ENCODE peak calls at places on chromosome 5, in eight cellular contexts. P is caudate nucleus; J is CD8-positive, alpha-beta memory T cell; R is WTC11; L is activated CD4-positive, alpha-beta T cell treated with anti-CD3 and anti-CD28 coated beads for 36 hours; U is Calu3; T is ACHN; V is RCC 7860. Q is an unnamed sample.

GRCh38 chr5:164680216-164680615 is 1174.8 kb downstream of the MAT2B start:
- DNase-seq in P (no peak), J (no peak), R (no peak), L (no peak), U (no peak), T (no peak), V (no peak), Q (peak; percentile 48)

GRCh38 chr5:101292199-101292598 is 389.1 kb upstream of the ST8SIA4 start:
- DNase-seq in P (no peak), J (no peak), R (no peak), L (no peak), U (no peak), T (no peak), V (no peak), Q (no peak)

GRCh38 chr5:176402684-176403083 is 13.7 kb downstream of the CLTB start:
- DNase-seq in P (no peak), J (no peak), R (no peak), L (no peak), U (no peak), T (no peak), V (no peak), Q (no peak)

GRCh38 chr5:139251281-139251687 is 42.3 kb upstream of the MATR3 start:
- DNase-seq in P (no peak), J (peak; percentile 50), R (no peak), L (peak; percentile 66), U (no peak), T (no peak), V (no peak), Q (no peak)

GRCh38 chr5:34998058-34998789 is 49.5 kb downstream of the AGXT2 start:
- DNase-seq in P (no peak), J (no peak), R (no peak), L (no peak), U (no peak), T (no peak), V (peak; percentile 48), Q (no peak)

GRCh38 chr5:134438268-134438622 is 26.6 kb upstream of the CDKN2AIPNL start:
- DNase-seq in P (no peak), J (no peak), R (no peak), L (no peak), U (no peak), T (peak; percentile 73), V (peak; percentile 29), Q (no peak)

GRCh38 chr5:137753986-137754235 is 252 bp downstream of the HNRNPA0 start:
- DNase-seq in P (no peak), J (no peak), R (no peak), L (no peak), U (no peak), T (no peak), V (no peak), Q (no peak)

GRCh38 chr5:179209359-179210150 is 135.7 kb downstream of the ADAMTS2 start:
- DNase-seq in P (no peak), J (peak; percentile 17), R (no peak), L (no peak), U (no peak), T (no peak), V (peak; percentile 56), Q (no peak)

GRCh38 chr5:128736567-128736966 is 198.5 kb upstream of the FBN2 start:
- DNase-seq in P (peak; percentile 3), J (no peak), R (no peak), L (no peak), U (peak; percentile 60), T (no peak), V (no peak), Q (peak; percentile 5)

GRCh38 chr5:111463304-111463703 is 49.0 kb downstream of the STARD4 start:
- DNase-seq in P (no peak), J (no peak), R (no peak), L (no peak), U (no peak), T (no peak), V (no peak), Q (no peak)

GRCh38 chr5:72065751-72066255 is 41.5 kb upstream of the MAP1B start:
- DNase-seq in P (no peak), J (no peak), R (peak; percentile 82), L (no peak), U (no peak), T (peak; percentile 13), V (no peak), Q (peak; percentile 79)

GRCh38 chr5:134103998-134104612 is 10.4 kb upstream of the TCF7 start:
- DNase-seq in P (no peak), J (no peak), R (no peak), L (peak; percentile 73), U (no peak), T (no peak), V (no peak), Q (no peak)

GRCh38 chr5:148224131-148224742 is 14.1 kb upstream of the MARCOL start:
- DNase-seq in P (no peak), J (no peak), R (no peak), L (no peak), U (no peak), T (no peak), V (no peak), Q (no peak)

GRCh38 chr5:2184563-2185540 is 302.1 kb upstream of the IRX4 start:
- DNase-seq in P (no peak), J (no peak), R (no peak), L (no peak), U (no peak), T (no peak), V (no peak), Q (no peak)

Q was measured in iPS DF 19.7.